ENCODE peak calls at places on chromosomes 16 and 17, in six cellular contexts. One of them, this sample, is unnamed.

GRCh38 chr16:53131363-53132071 is 76.7 kb downstream of the CHD9 start:
- DNase-seq in hippocampal formation: no peak
- DNase-seq in effector CD8-positive, alpha-beta T cell: peak
- DNase-seq in activated naive CD4-positive, alpha-beta T cell treated with anti-CD3 and anti-CD28 coated beads for 36 hours: peak
- DNase-seq in thyroid gland: peak
- DNase-seq in Peyer's patch: peak
- DNase-seq in this sample: peak

GRCh38 chr16:1044515-1045362 is 27.8 kb upstream of the SSTR5 start:
- DNase-seq in thyroid gland: no peak
- DNase-seq in Peyer's patch: no peak
- DNase-seq in activated naive CD4-positive, alpha-beta T cell treated with anti-CD3 and anti-CD28 coated beads for 36 hours: no peak
- DNase-seq in hippocampal formation: no peak
- DNase-seq in effector CD8-positive, alpha-beta T cell: no peak
- DNase-seq in this sample: no peak

GRCh38 chr16:69150146-69150865 is 17.9 kb downstream of the UTP4 start:
- DNase-seq in activated naive CD4-positive, alpha-beta T cell treated with anti-CD3 and anti-CD28 coated beads for 36 hours: peak
- DNase-seq in Peyer's patch: peak
- DNase-seq in effector CD8-positive, alpha-beta T cell: peak
- DNase-seq in thyroid gland: peak
- DNase-seq in hippocampal formation: peak
- DNase-seq in this sample: peak

GRCh38 chr17:15971108-15971507 is 26.2 kb downstream of the ADORA2B start:
- DNase-seq in thyroid gland: no peak
- DNase-seq in hippocampal formation: no peak
- DNase-seq in activated naive CD4-positive, alpha-beta T cell treated with anti-CD3 and anti-CD28 coated beads for 36 hours: no peak
- DNase-seq in Peyer's patch: no peak
- DNase-seq in effector CD8-positive, alpha-beta T cell: no peak
- DNase-seq in this sample: no peak

GRCh38 chr16:50204426-50205108 is 51.5 kb downstream of the TENT4B start:
- DNase-seq in activated naive CD4-positive, alpha-beta T cell treated with anti-CD3 and anti-CD28 coated beads for 36 hours: no peak
- DNase-seq in hippocampal formation: no peak
- DNase-seq in effector CD8-positive, alpha-beta T cell: no peak
- DNase-seq in thyroid gland: no peak
- DNase-seq in Peyer's patch: no peak
- DNase-seq in this sample: no peak

GRCh38 chr17:79027925-79028491 is 4.0 kb downstream of the C1QTNF1 start:
- DNase-seq in thyroid gland: no peak
- DNase-seq in effector CD8-positive, alpha-beta T cell: no peak
- DNase-seq in hippocampal formation: no peak
- DNase-seq in activated naive CD4-positive, alpha-beta T cell treated with anti-CD3 and anti-CD28 coated beads for 36 hours: no peak
- DNase-seq in Peyer's patch: no peak
- DNase-seq in this sample: no peak

GRCh38 chr16:19138601-19139000 is 24.8 kb downstream of the ITPRIPL2 start:
- DNase-seq in thyroid gland: peak
- DNase-seq in activated naive CD4-positive, alpha-beta T cell treated with anti-CD3 and anti-CD28 coated beads for 36 hours: no peak
- DNase-seq in Peyer's patch: peak
- DNase-seq in hippocampal formation: no peak
- DNase-seq in effector CD8-positive, alpha-beta T cell: no peak
- DNase-seq in this sample: no peak

GRCh38 chr16:90019543-90020259 is 445 bp upstream of the DBNDD1 start:
- DNase-seq in activated naive CD4-positive, alpha-beta T cell treated with anti-CD3 and anti-CD28 coated beads for 36 hours: peak
- DNase-seq in Peyer's patch: peak
- DNase-seq in effector CD8-positive, alpha-beta T cell: peak
- DNase-seq in hippocampal formation: no peak
- DNase-seq in thyroid gland: peak
- DNase-seq in this sample: peak

GRCh38 chr16:10828851-10829331 is 10.3 kb upstream of the TVP23A start:
- DNase-seq in Peyer's patch: peak
- DNase-seq in thyroid gland: peak
- DNase-seq in activated naive CD4-positive, alpha-beta T cell treated with anti-CD3 and anti-CD28 coated beads for 36 hours: no peak
- DNase-seq in hippocampal formation: peak
- DNase-seq in effector CD8-positive, alpha-beta T cell: no peak
- DNase-seq in this sample: no peak

GRCh38 chr16:58024673-58025350 is 742 bp upstream of the MMP15 start:
- DNase-seq in Peyer's patch: peak
- DNase-seq in thyroid gland: peak
- DNase-seq in effector CD8-positive, alpha-beta T cell: no peak
- DNase-seq in hippocampal formation: no peak
- DNase-seq in activated naive CD4-positive, alpha-beta T cell treated with anti-CD3 and anti-CD28 coated beads for 36 hours: peak
- DNase-seq in this sample: peak

GRCh38 chr16:83929811-83930555 is 23.1 kb upstream of the OSGIN1 start:
- DNase-seq in Peyer's patch: no peak
- DNase-seq in effector CD8-positive, alpha-beta T cell: no peak
- DNase-seq in hippocampal formation: no peak
- DNase-seq in activated naive CD4-positive, alpha-beta T cell treated with anti-CD3 and anti-CD28 coated beads for 36 hours: no peak
- DNase-seq in thyroid gland: no peak
- DNase-seq in this sample: no peak

GRCh38 chr17:5500804-5501391 is 14.5 kb downstream of the MIS12 start:
- DNase-seq in activated naive CD4-positive, alpha-beta T cell treated with anti-CD3 and anti-CD28 coated beads for 36 hours: peak
- DNase-seq in hippocampal formation: peak
- DNase-seq in effector CD8-positive, alpha-beta T cell: peak
- DNase-seq in thyroid gland: peak
- DNase-seq in Peyer's patch: peak
- DNase-seq in this sample: peak

GRCh38 chr17:32769846-32770245 is 107.1 kb downstream of the MYO1D start:
- DNase-seq in Peyer's patch: no peak
- DNase-seq in effector CD8-positive, alpha-beta T cell: no peak
- DNase-seq in activated naive CD4-positive, alpha-beta T cell treated with anti-CD3 and anti-CD28 coated beads for 36 hours: no peak
- DNase-seq in thyroid gland: no peak
- DNase-seq in hippocampal formation: no peak
- DNase-seq in this sample: no peak

GRCh38 chr16:47473794-47474193 is 12.7 kb downstream of the PHKB start:
- DNase-seq in activated naive CD4-positive, alpha-beta T cell treated with anti-CD3 and anti-CD28 coated beads for 36 hours: no peak
- DNase-seq in effector CD8-positive, alpha-beta T cell: no peak
- DNase-seq in thyroid gland: no peak
- DNase-seq in hippocampal formation: no peak
- DNase-seq in Peyer's patch: no peak
- DNase-seq in this sample: no peak